ENCODE peak calls at places on chromosomes 3 and 15, in nine cellular contexts. One of them, this sample, is unnamed.

GRCh38 chr3:107660316-107660976 is 137.7 kb downstream of the BBX start:
- DNase-seq in psoas muscle: no peak
- DNase-seq in neural crest cell: no peak
- DNase-seq in glutamatergic neuron: no peak
- DNase-seq in mammary epithelial cell: no peak
- DNase-seq in nephron progenitor cell: no peak
- DNase-seq in AG04450: no peak
- DNase-seq in ovary: no peak
- DNase-seq in IMR-90: peak; percentile 77
- DNase-seq in this sample: no peak

GRCh38 chr3:126372413-126373145 is 15.4 kb upstream of the KLF15 start:
- DNase-seq in psoas muscle: peak; percentile 60
- DNase-seq in nephron progenitor cell: no peak
- DNase-seq in ovary: peak; percentile 13
- DNase-seq in mammary epithelial cell: no peak
- DNase-seq in AG04450: no peak
- DNase-seq in IMR-90: no peak
- DNase-seq in glutamatergic neuron: no peak
- DNase-seq in neural crest cell: no peak
- DNase-seq in this sample: no peak

GRCh38 chr3:122661633-122662032 is 19.0 kb upstream of the PARP14 start:
- DNase-seq in neural crest cell: no peak
- DNase-seq in nephron progenitor cell: no peak
- DNase-seq in AG04450: no peak
- DNase-seq in IMR-90: no peak
- DNase-seq in mammary epithelial cell: no peak
- DNase-seq in glutamatergic neuron: no peak
- DNase-seq in ovary: no peak
- DNase-seq in psoas muscle: no peak
- DNase-seq in this sample: no peak

GRCh38 chr15:84629033-84629432 is 25.1 kb downstream of the WDR73 start:
- DNase-seq in IMR-90: no peak
- DNase-seq in glutamatergic neuron: no peak
- DNase-seq in ovary: no peak
- DNase-seq in psoas muscle: no peak
- DNase-seq in neural crest cell: no peak
- DNase-seq in nephron progenitor cell: no peak
- DNase-seq in mammary epithelial cell: no peak
- DNase-seq in AG04450: no peak
- DNase-seq in this sample: no peak

GRCh38 chr15:40743921-40744809 is 10.9 kb downstream of the RMDN3 start:
- DNase-seq in AG04450: no peak
- DNase-seq in psoas muscle: no peak
- DNase-seq in neural crest cell: no peak
- DNase-seq in ovary: no peak
- DNase-seq in glutamatergic neuron: no peak
- DNase-seq in IMR-90: peak; percentile 82
- DNase-seq in mammary epithelial cell: peak; percentile 78
- DNase-seq in nephron progenitor cell: no peak
- DNase-seq in this sample: no peak

GRCh38 chr3:65595222-65595996 is 443.3 kb downstream of the MAGI1 start:
- DNase-seq in AG04450: no peak
- DNase-seq in nephron progenitor cell: no peak
- DNase-seq in IMR-90: no peak
- DNase-seq in psoas muscle: no peak
- DNase-seq in ovary: no peak
- DNase-seq in neural crest cell: no peak
- DNase-seq in mammary epithelial cell: no peak
- DNase-seq in glutamatergic neuron: no peak
- DNase-seq in this sample: no peak

GRCh38 chr3:46712191-46713047 is 5.2 kb downstream of the PRSS50 start:
- DNase-seq in psoas muscle: peak; percentile 31
- DNase-seq in AG04450: no peak
- DNase-seq in neural crest cell: no peak
- DNase-seq in IMR-90: no peak
- DNase-seq in nephron progenitor cell: no peak
- DNase-seq in ovary: no peak
- DNase-seq in mammary epithelial cell: no peak
- DNase-seq in glutamatergic neuron: no peak
- DNase-seq in this sample: no peak

GRCh38 chr3:42035816-42036482 is 55.2 kb upstream of the TRAK1 start:
- DNase-seq in IMR-90: no peak
- DNase-seq in neural crest cell: no peak
- DNase-seq in nephron progenitor cell: no peak
- DNase-seq in ovary: no peak
- DNase-seq in AG04450: no peak
- DNase-seq in mammary epithelial cell: no peak
- DNase-seq in psoas muscle: peak; percentile 62
- DNase-seq in glutamatergic neuron: no peak
- DNase-seq in this sample: no peak

GRCh38 chr3:172388412-172389078 is 59.7 kb downstream of the GHSR start:
- DNase-seq in IMR-90: no peak
- DNase-seq in glutamatergic neuron: no peak
- DNase-seq in neural crest cell: no peak
- DNase-seq in mammary epithelial cell: no peak
- DNase-seq in psoas muscle: no peak
- DNase-seq in AG04450: no peak
- DNase-seq in ovary: no peak
- DNase-seq in nephron progenitor cell: no peak
- DNase-seq in this sample: no peak

GRCh38 chr3:32447865-32448400 is 54.7 kb downstream of the CMTM6 start:
- DNase-seq in AG04450: no peak
- DNase-seq in psoas muscle: no peak
- DNase-seq in nephron progenitor cell: no peak
- DNase-seq in mammary epithelial cell: no peak
- DNase-seq in IMR-90: no peak
- DNase-seq in neural crest cell: no peak
- DNase-seq in ovary: no peak
- DNase-seq in glutamatergic neuron: no peak
- DNase-seq in this sample: no peak

GRCh38 chr3:53688989-53689388 is 157.2 kb downstream of the CHDH start:
- DNase-seq in IMR-90: no peak
- DNase-seq in mammary epithelial cell: no peak
- DNase-seq in AG04450: no peak
- DNase-seq in neural crest cell: no peak
- DNase-seq in nephron progenitor cell: no peak
- DNase-seq in glutamatergic neuron: no peak
- DNase-seq in psoas muscle: no peak
- DNase-seq in ovary: no peak
- DNase-seq in this sample: no peak

GRCh38 chr15:33043636-33044035 is 150.9 kb downstream of the FMN1 start:
- DNase-seq in AG04450: no peak
- DNase-seq in mammary epithelial cell: no peak
- DNase-seq in ovary: no peak
- DNase-seq in glutamatergic neuron: no peak
- DNase-seq in psoas muscle: no peak
- DNase-seq in nephron progenitor cell: no peak
- DNase-seq in neural crest cell: no peak
- DNase-seq in IMR-90: no peak
- DNase-seq in this sample: no peak

GRCh38 chr15:98554272-98555172 is 93.8 kb upstream of the IGF1R start:
- DNase-seq in IMR-90: no peak
- DNase-seq in ovary: no peak
- DNase-seq in glutamatergic neuron: no peak
- DNase-seq in AG04450: no peak
- DNase-seq in neural crest cell: no peak
- DNase-seq in nephron progenitor cell: no peak
- DNase-seq in psoas muscle: no peak
- DNase-seq in mammary epithelial cell: no peak
- DNase-seq in this sample: no peak

GRCh38 chr15:78808550-78808949 is 2.7 kb downstream of the ADAMTS7 start:
- DNase-seq in psoas muscle: no peak
- DNase-seq in ovary: no peak
- DNase-seq in glutamatergic neuron: peak; percentile 42
- DNase-seq in nephron progenitor cell: no peak
- DNase-seq in IMR-90: peak; percentile 34
- DNase-seq in mammary epithelial cell: peak; percentile 35
- DNase-seq in neural crest cell: no peak
- DNase-seq in AG04450: no peak
- DNase-seq in this sample: no peak

GRCh38 chr3:1183320-1184048 is 90.7 kb downstream of the CNTN6 start:
- DNase-seq in AG04450: no peak
- DNase-seq in nephron progenitor cell: no peak
- DNase-seq in ovary: no peak
- DNase-seq in neural crest cell: no peak
- DNase-seq in glutamatergic neuron: no peak
- DNase-seq in IMR-90: peak; percentile 50
- DNase-seq in mammary epithelial cell: peak; percentile 35
- DNase-seq in psoas muscle: no peak
- DNase-seq in this sample: no peak

GRCh38 chr15:24862726-24863521 is 91.9 kb upstream of the SNRPN start:
- DNase-seq in nephron progenitor cell: no peak
- DNase-seq in mammary epithelial cell: no peak
- DNase-seq in psoas muscle: no peak
- DNase-seq in AG04450: no peak
- DNase-seq in IMR-90: peak; percentile 63
- DNase-seq in neural crest cell: no peak
- DNase-seq in glutamatergic neuron: peak; percentile 35
- DNase-seq in ovary: no peak
- DNase-seq in this sample: no peak

GRCh38 chr3:167380004-167380689 is at the start of gene ZBBX:
- DNase-seq in neural crest cell: peak; percentile 95
- DNase-seq in AG04450: peak; percentile 53
- DNase-seq in psoas muscle: peak; percentile 86
- DNase-seq in ovary: peak; percentile 44
- DNase-seq in IMR-90: peak; percentile 59
- DNase-seq in nephron progenitor cell: peak; percentile 95
- DNase-seq in glutamatergic neuron: peak; percentile 96
- DNase-seq in mammary epithelial cell: peak; percentile 77
- DNase-seq in this sample: peak; percentile 71
- TF ChIP-seq CTCF in neural crest cell: peak; percentile 93
- TF ChIP-seq CTCF in AG04450: peak; percentile 98
- TF ChIP-seq CTCF in psoas muscle: peak; percentile 83
- TF ChIP-seq CTCF in ovary: peak; percentile 31
- TF ChIP-seq CTCF in IMR-90: peak; percentile 93
- TF ChIP-seq CTCF in nephron progenitor cell: peak; percentile 89
- TF ChIP-seq CTCF in glutamatergic neuron: peak; percentile 94
- TF ChIP-seq CTCF in mammary epithelial cell: peak; percentile 97
- TF ChIP-seq CTCF in this sample: peak; percentile 88

DNA sequence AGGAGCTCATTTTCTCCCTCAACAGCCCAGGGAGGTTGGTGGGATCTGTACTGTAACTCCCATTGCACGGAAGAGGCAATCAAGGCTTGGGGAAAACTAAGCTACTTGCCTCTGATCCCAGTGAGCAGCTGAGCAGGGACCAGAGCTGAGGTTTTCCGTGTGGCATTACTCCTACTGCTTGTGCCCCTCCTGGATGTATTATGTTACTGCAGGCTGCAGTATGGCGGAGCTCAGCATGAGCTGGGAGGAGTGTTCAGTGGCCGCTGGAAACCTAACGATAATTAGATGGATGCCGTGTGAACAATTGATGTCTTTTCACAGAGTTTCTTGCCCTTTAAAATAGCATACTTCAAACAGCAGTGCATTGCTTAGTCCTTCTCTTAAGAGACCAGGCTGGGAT is 2.0 kb upstream of the TPRG1 start:
- DNase-seq in nephron progenitor cell: no peak
- DNase-seq in ovary: no peak
- DNase-seq in AG04450: no peak
- DNase-seq in glutamatergic neuron: no peak
- DNase-seq in mammary epithelial cell: no peak
- DNase-seq in neural crest cell: no peak
- DNase-seq in IMR-90: no peak
- DNase-seq in psoas muscle: no peak
- DNase-seq in this sample: no peak
- TF ChIP-seq CTCF in nephron progenitor cell: peak; percentile 29
- TF ChIP-seq CTCF in ovary: no peak
- TF ChIP-seq CTCF in AG04450: peak; percentile 18
- TF ChIP-seq CTCF in glutamatergic neuron: peak; percentile 64
- TF ChIP-seq CTCF in mammary epithelial cell: no peak
- TF ChIP-seq CTCF in neural crest cell: no peak
- TF ChIP-seq CTCF in IMR-90: no peak
- TF ChIP-seq CTCF in psoas muscle: no peak
- TF ChIP-seq CTCF in this sample: no peak

GRCh38 chr15:68277131-68277604 is 377 bp upstream of the FEM1B start:
- DNase-seq in psoas muscle: no peak
- DNase-seq in AG04450: no peak
- DNase-seq in mammary epithelial cell: no peak
- DNase-seq in neural crest cell: no peak
- DNase-seq in nephron progenitor cell: no peak
- DNase-seq in IMR-90: peak; percentile 48
- DNase-seq in glutamatergic neuron: no peak
- DNase-seq in ovary: no peak
- DNase-seq in this sample: no peak

GRCh38 chr15:68276668-68277067 is 877 bp upstream of the FEM1B start:
- DNase-seq in psoas muscle: no peak
- DNase-seq in ovary: no peak
- DNase-seq in mammary epithelial cell: no peak
- DNase-seq in glutamatergic neuron: no peak
- DNase-seq in nephron progenitor cell: no peak
- DNase-seq in IMR-90: no peak
- DNase-seq in AG04450: no peak
- DNase-seq in neural crest cell: no peak
- DNase-seq in this sample: no peak

GRCh38 chr15:68278345-68279217 is 1.0 kb downstream of the FEM1B start:
- DNase-seq in AG04450: no peak
- DNase-seq in glutamatergic neuron: peak; percentile 29
- DNase-seq in psoas muscle: no peak
- DNase-seq in IMR-90: peak; percentile 35
- DNase-seq in neural crest cell: peak; percentile 65
- DNase-seq in nephron progenitor cell: no peak
- DNase-seq in ovary: no peak
- DNase-seq in mammary epithelial cell: peak; percentile 54
- DNase-seq in this sample: peak; percentile 37

GRCh38 chr15:68279218-68279533 is 1.6 kb downstream of the FEM1B start:
- DNase-seq in glutamatergic neuron: no peak
- DNase-seq in psoas muscle: no peak
- DNase-seq in AG04450: no peak
- DNase-seq in ovary: no peak
- DNase-seq in nephron progenitor cell: no peak
- DNase-seq in neural crest cell: no peak
- DNase-seq in IMR-90: no peak
- DNase-seq in mammary epithelial cell: no peak
- DNase-seq in this sample: no peak

GRCh38 chr15:68277605-68278344 is at the start of gene FEM1B:
- DNase-seq in AG04450: peak; percentile 80
- DNase-seq in nephron progenitor cell: peak; percentile 83
- DNase-seq in psoas muscle: peak; percentile 96
- DNase-seq in mammary epithelial cell: peak; percentile 95
- DNase-seq in ovary: peak; percentile 91
- DNase-seq in neural crest cell: peak; percentile 75
- DNase-seq in IMR-90: peak; percentile 92
- DNase-seq in glutamatergic neuron: peak; percentile 86
- DNase-seq in this sample: peak; percentile 84
- TF ChIP-seq CTCF in AG04450: no peak
- TF ChIP-seq CTCF in nephron progenitor cell: peak; percentile 33
- TF ChIP-seq CTCF in psoas muscle: peak; percentile 27
- TF ChIP-seq CTCF in mammary epithelial cell: no peak
- TF ChIP-seq CTCF in ovary: peak; percentile 15
- TF ChIP-seq CTCF in neural crest cell: no peak
- TF ChIP-seq CTCF in IMR-90: no peak
- TF ChIP-seq CTCF in glutamatergic neuron: no peak
- TF ChIP-seq CTCF in this sample: peak; percentile 8

DNA sequence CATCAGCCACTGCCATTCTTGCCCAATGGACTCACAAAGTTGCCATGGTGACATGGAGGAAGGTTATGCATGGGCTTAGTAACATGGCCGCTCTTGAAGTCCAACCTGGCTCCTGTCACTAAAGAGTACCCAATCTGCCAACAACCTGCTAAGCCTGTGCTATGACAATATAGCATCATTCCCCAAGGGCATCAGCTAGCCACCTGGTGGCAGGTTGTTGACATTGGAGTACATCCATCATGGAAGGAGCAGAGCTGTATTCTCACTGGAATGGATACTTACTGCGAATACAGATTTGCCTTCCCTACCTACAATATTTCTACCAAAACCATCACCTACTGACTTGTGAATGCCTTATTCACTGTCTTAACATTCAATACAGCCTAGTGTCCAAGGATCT is 138.9 kb upstream of the RORA start:
- DNase-seq in mammary epithelial cell: peak; percentile 9
- DNase-seq in IMR-90: no peak
- DNase-seq in neural crest cell: no peak
- DNase-seq in psoas muscle: no peak
- DNase-seq in AG04450: no peak
- DNase-seq in nephron progenitor cell: no peak
- DNase-seq in glutamatergic neuron: no peak
- DNase-seq in ovary: no peak
- DNase-seq in this sample: no peak
- TF ChIP-seq CTCF in mammary epithelial cell: peak; percentile 12
- TF ChIP-seq CTCF in IMR-90: no peak
- TF ChIP-seq CTCF in neural crest cell: peak; percentile 24
- TF ChIP-seq CTCF in psoas muscle: no peak
- TF ChIP-seq CTCF in AG04450: peak; percentile 1
- TF ChIP-seq CTCF in nephron progenitor cell: peak; percentile 15
- TF ChIP-seq CTCF in glutamatergic neuron: no peak
- TF ChIP-seq CTCF in ovary: no peak
- TF ChIP-seq CTCF in this sample: no peak

This sample was measured in mesothelial cell of epicardium.